ENCODE peak calls at places on chromosomes 16 and 17, in four cellular contexts. O is CD8-positive, alpha-beta memory T cell; W is transverse colon; A is lower leg skin. L is an unnamed sample.

GRCh38 chr16:78444-79145 is 570 bp downstream of the MPG start:
- DNase-seq in O (no peak), W (no peak), A (no peak), L (no peak)

GRCh38 chr17:16477255-16477654 is 14.7 kb downstream of the LRRC75A start:
- DNase-seq in O (no peak), W (peak; percentile 37), A (no peak), L (no peak)

GRCh38 chr16:7334801-7335560 is 2.3 kb downstream of the RBFOX1 start:
- DNase-seq in O (no peak), W (no peak), A (no peak), L (no peak)

GRCh38 chr16:53984936-53985335 is 281.0 kb downstream of the FTO start:
- DNase-seq in O (no peak), W (no peak), A (no peak), L (no peak)

GRCh38 chr16:84144301-84144858 is 597 bp downstream of the HSDL1 start:
- DNase-seq in O (peak; percentile 44), W (peak; percentile 33), A (peak; percentile 89), L (no peak)

GRCh38 chr17:80081596-80081995 is 19.8 kb upstream of the GAA start:
- DNase-seq in O (no peak), W (no peak), A (no peak), L (no peak)

GRCh38 chr17:41456206-41456605 is 11.0 kb downstream of the KRT32 start:
- DNase-seq in O (no peak), W (no peak), A (no peak), L (no peak)

GRCh38 chr16:47316686-47317085 is 144.2 kb downstream of the ITFG1 start:
- DNase-seq in O (no peak), W (no peak), A (no peak), L (no peak)

GRCh38 chr16:19104591-19104990 is 9.2 kb upstream of the ITPRIPL2 start:
- DNase-seq in O (no peak), W (no peak), A (peak; percentile 60), L (no peak)

GRCh38 chr17:7673239-7673638 is 14.1 kb downstream of the TP53 start:
- DNase-seq in O (no peak), W (peak; percentile 15), A (no peak), L (no peak)

GRCh38 chr17:7361906-7362305 is 7.0 kb downstream of the TMEM95 start:
- DNase-seq in O (no peak), W (no peak), A (no peak), L (no peak)

GRCh38 chr17:78368348-78368747 is 8.5 kb upstream of the SOCS3 start:
- DNase-seq in O (no peak), W (no peak), A (no peak), L (no peak)

GRCh38 chr17:49575524-49576120 is at the start of gene NXPH3:
- DNase-seq in O (peak; percentile 38), W (peak; percentile 74), A (peak; percentile 93), L (peak; percentile 86)

GRCh38 chr16:66959645-66960177 is 1.4 kb upstream of the CES3 start:
- DNase-seq in O (no peak), W (no peak), A (no peak), L (no peak)

GRCh38 chr17:49132699-49133364 is at the start of gene B4GALNT2:
- DNase-seq in O (no peak), W (peak; percentile 69), A (no peak), L (no peak)

GRCh38 chr16:8915722-8916321 is 33.7 kb downstream of the LITAFD start:
- DNase-seq in O (no peak), W (no peak), A (peak; percentile 36), L (no peak)

GRCh38 chr17:73017653-73018052 is 74.8 kb downstream of the SLC39A11 start:
- DNase-seq in O (no peak), W (no peak), A (no peak), L (no peak)